ENCODE peak calls at places on chromosomes 2 and 18, in ten cellular contexts. V is astrocyte; J is upper lobe of right lung; A is tibial nerve; F is coronary artery; Z is HCT116; P is GM12878; Y is CD4-positive, alpha-beta memory T cell; T is spleen; W is heart left ventricle. R is an unnamed sample.

GRCh38 chr2:28469304-28469703 is 26.6 kb upstream of the PLB1 start:
- DNase-seq in Y (no peak), P (no peak), F (no peak), V (peak), A (no peak), J (peak), T (peak), Z (no peak), W (no peak), R (no peak)

GRCh38 chr18:25042641-25043051 is 309.3 kb downstream of the ZNF521 start:
- DNase-seq in V (no peak), T (no peak), J (no peak), A (no peak), W (no peak), F (no peak), Y (no peak), P (no peak), Z (no peak), R (no peak)

GRCh38 chr18:9736942-9737813 is 29.1 kb downstream of the RAB31 start:
- DNase-seq in Y (no peak), T (no peak), A (no peak), V (peak), F (peak), J (no peak), P (no peak), Z (peak), W (no peak), R (no peak)

GRCh38 chr2:106961328-106961727 is 75.4 kb upstream of the ST6GAL2 start:
- DNase-seq in J (no peak), F (no peak), W (no peak), A (no peak), Z (no peak), P (no peak), Y (no peak), T (no peak), V (peak), R (no peak)

GRCh38 chr2:233409286-233409991 is 55.1 kb downstream of the DGKD start:
- DNase-seq in T (no peak), V (no peak), W (no peak), J (no peak), A (no peak), P (no peak), Y (peak), F (no peak), Z (no peak), R (peak)

GRCh38 chr2:157251932-157252331 is 5.6 kb upstream of the GALNT5 start:
- DNase-seq in A (no peak), F (no peak), W (no peak), Y (no peak), V (no peak), J (no peak), P (no peak), T (no peak), Z (no peak), R (no peak)

GRCh38 chr2:9191044-9191481 is 15.5 kb upstream of the ASAP2 start:
- DNase-seq in W (peak), A (peak), F (peak), Z (no peak), J (peak), P (no peak), V (peak), T (peak), Y (no peak), R (peak)

GRCh38 chr2:178498137-178498536 is 17.9 kb downstream of the PLEKHA3 start:
- DNase-seq in J (no peak), P (no peak), Y (no peak), W (no peak), F (no peak), Z (no peak), V (no peak), A (no peak), T (no peak), R (no peak)

GRCh38 chr2:216192181-216192580 is 83.0 kb downstream of the XRCC5 start:
- DNase-seq in F (no peak), A (no peak), W (no peak), Y (no peak), V (no peak), J (no peak), Z (no peak), T (no peak), P (no peak), R (no peak)

GRCh38 chr2:101467306-101467705 is 7.6 kb downstream of the RFX8 start:
- DNase-seq in P (no peak), Y (no peak), A (no peak), F (no peak), Z (no peak), W (no peak), T (no peak), V (peak), J (no peak), R (no peak)

GRCh38 chr18:63708650-63709049 is 5.9 kb downstream of the SERPINB11 start:
- DNase-seq in F (no peak), Z (no peak), J (no peak), Y (no peak), T (no peak), P (no peak), A (no peak), V (peak), W (no peak), R (no peak)

GRCh38 chr2:106159867-106160785 is 34.0 kb downstream of the UXS1 start:
- DNase-seq in V (no peak), F (no peak), Z (no peak), J (no peak), P (no peak), A (no peak), W (no peak), Y (peak), T (peak), R (no peak)

GRCh38 chr2:104473568-104473967 is 380.3 kb upstream of the POU3F3 start:
- DNase-seq in Y (no peak), F (no peak), J (no peak), P (no peak), V (peak), Z (no peak), A (no peak), T (no peak), W (no peak), R (no peak)

GRCh38 chr2:163800889-163801498 is 65.2 kb upstream of the FIGN start:
- DNase-seq in W (no peak), Z (no peak), V (peak), J (no peak), A (no peak), Y (no peak), F (no peak), T (no peak), P (no peak), R (no peak)

GRCh38 chr2:135742307-135742838 is 718 bp downstream of the UBXN4 start:
- DNase-seq in J (peak), Y (peak), T (no peak), V (peak), F (peak), A (no peak), Z (no peak), W (peak), P (no peak), R (no peak)

GRCh38 chr2:198065327-198065726 is 260.9 kb downstream of the PLCL1 start:
- DNase-seq in P (no peak), F (no peak), J (no peak), W (no peak), Y (no peak), T (no peak), A (no peak), V (no peak), Z (no peak), R (no peak)

GRCh38 chr2:106065268-106065982 is 128.7 kb downstream of the UXS1 start:
- DNase-seq in Z (no peak), Y (no peak), W (peak), T (no peak), J (no peak), P (no peak), V (no peak), F (no peak), A (no peak), R (peak)

GRCh38 chr18:6776193-6776592 is 46.7 kb downstream of the ARHGAP28 start:
- DNase-seq in Z (no peak), J (no peak), Y (no peak), F (no peak), T (no peak), P (no peak), A (no peak), V (peak), W (no peak), R (peak)

GRCh38 chr2:211159972-211160371 is 603.6 kb downstream of the CPS1 start:
- DNase-seq in V (no peak), J (no peak), Y (no peak), P (no peak), A (no peak), W (no peak), F (no peak), T (no peak), Z (no peak), R (no peak)

GRCh38 chr18:22285299-22286140 is 116.1 kb downstream of the GATA6 start:
- DNase-seq in W (no peak), Y (no peak), Z (no peak), J (no peak), F (no peak), P (no peak), A (no peak), T (no peak), V (no peak), R (no peak)

GRCh38 chr2:79640001-79640400 is 127.2 kb downstream of the CTNNA2 start:
- DNase-seq in P (no peak), Y (no peak), J (no peak), T (no peak), A (no peak), F (no peak), V (no peak), Z (no peak), W (no peak), R (no peak)

GRCh38 chr2:172249986-172250385 is 147.3 kb upstream of the DLX2 start:
- DNase-seq in A (no peak), V (peak), Z (no peak), T (no peak), W (no peak), Y (no peak), F (no peak), J (no peak), P (no peak), R (no peak)

GRCh38 chr2:239544846-239545465 is 144.1 kb upstream of the HDAC4 start:
- DNase-seq in J (peak), V (no peak), W (no peak), T (peak), A (no peak), Z (no peak), Y (peak), F (peak), P (no peak), R (no peak)

GRCh38 chr2:223696719-223697118 is 94.6 kb upstream of the SCG2 start:
- DNase-seq in Z (peak), F (no peak), J (no peak), T (no peak), V (peak), P (no peak), Y (no peak), A (no peak), W (no peak), R (no peak)

GRCh38 chr2:130391058-130391871 is 35.4 kb downstream of the PTPN18 start:
- DNase-seq in Y (peak), J (peak), A (peak), T (peak), W (peak), F (no peak), P (no peak), V (peak), Z (peak), R (peak)

GRCh38 chr18:54392621-54393023 is 34.9 kb downstream of the C18orf54 start:
- DNase-seq in V (peak), P (no peak), F (no peak), W (no peak), Z (peak), J (no peak), Y (peak), A (no peak), T (no peak), R (no peak)

GRCh38 chr2:238238766-238239551 is 879 bp downstream of the HES6 start:
- DNase-seq in A (no peak), Z (no peak), Y (peak), W (no peak), J (peak), V (no peak), F (peak), P (no peak), T (peak), R (no peak)

GRCh38 chr2:176234216-176234615 is 35.0 kb upstream of the MTX2 start:
- DNase-seq in P (no peak), A (no peak), W (no peak), Y (no peak), J (no peak), Z (no peak), T (no peak), F (no peak), V (peak), R (no peak)

GRCh38 chr18:76981388-76981968 is 151.1 kb downstream of the MBP start:
- DNase-seq in J (no peak), Z (no peak), Y (no peak), W (no peak), T (peak), F (peak), A (no peak), P (peak), V (no peak), R (no peak)

GRCh38 chr18:621181-621580 is 24.4 kb downstream of the CLUL1 start:
- DNase-seq in Z (no peak), W (no peak), P (no peak), T (no peak), A (no peak), F (no peak), Y (no peak), J (no peak), V (peak), R (no peak)

GRCh38 chr2:47321411-47322031 is 81.4 kb upstream of the MSH2 start:
- DNase-seq in W (no peak), F (no peak), A (no peak), Z (no peak), V (no peak), P (no peak), T (peak), J (no peak), Y (no peak), R (no peak)

DNA sequence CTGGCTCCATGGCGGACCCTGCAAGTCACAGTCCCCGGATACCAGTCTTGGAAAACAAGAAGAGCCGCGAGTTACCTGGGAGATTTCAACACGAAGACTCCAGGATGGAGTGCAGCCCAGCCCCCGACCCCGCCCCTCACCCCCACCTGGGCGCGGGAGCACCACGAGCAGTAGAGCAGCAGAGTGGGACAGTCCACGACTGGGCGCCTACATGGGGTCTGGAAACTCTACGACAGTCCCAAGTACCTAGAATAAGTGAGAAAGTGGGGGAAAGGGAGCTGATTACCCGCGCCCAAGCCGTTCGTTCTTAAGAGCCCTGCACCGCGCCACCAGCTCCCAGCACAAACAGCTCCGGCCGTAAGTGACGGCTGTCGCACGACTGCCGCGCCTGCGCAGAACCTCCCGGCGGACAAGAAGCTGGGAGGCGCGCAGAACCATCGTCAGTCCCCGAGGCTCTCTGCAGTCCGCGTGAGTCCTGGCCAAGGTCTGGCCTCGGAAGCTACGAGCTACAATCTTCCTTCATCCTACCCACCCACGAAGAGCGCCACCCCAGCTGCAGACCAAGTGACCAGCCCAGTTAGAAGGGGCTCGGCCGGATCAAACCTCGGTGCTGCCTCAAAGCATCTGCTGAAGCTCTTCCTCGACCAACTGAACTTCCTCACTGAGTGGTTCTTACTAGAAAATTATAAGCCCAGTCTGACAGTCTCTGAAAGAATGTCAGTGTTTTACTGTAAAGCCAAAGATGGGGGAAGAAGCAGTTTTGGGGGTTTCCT is at the start of gene DPY30:
- DNase-seq in T (peak), V (peak), J (peak), W (peak), Y (peak), A (peak), F (peak), P (peak), Z (peak), R (peak)
- H3K27ac ChIP-seq in T (peak), V (peak), J (peak), W (peak), Y (peak), A (peak), F (peak), P (peak), Z (peak), R (peak)

DNA sequence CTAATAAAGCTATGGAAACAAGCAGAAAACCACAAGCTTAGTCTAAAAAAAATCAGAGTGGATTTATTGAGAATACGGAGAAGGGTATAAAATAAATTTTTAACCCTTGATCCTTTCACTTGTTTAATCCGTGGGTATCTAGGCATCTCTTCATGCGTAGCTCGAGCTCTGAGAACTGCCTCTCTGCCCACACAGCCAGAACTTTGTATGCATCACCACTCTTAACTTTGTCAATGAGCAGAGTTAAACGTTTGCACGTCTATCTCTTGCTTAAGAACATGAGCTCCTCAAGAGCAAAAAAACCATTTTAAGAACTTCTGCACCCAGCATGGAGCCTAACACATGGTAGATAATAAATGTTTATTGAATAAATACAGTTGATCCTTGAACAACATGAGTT is 26.9 kb upstream of the TANK start:
- DNase-seq in A (no peak), P (no peak), V (no peak), F (no peak), W (no peak), Y (no peak), J (no peak), T (no peak), Z (no peak), R (no peak)
- H3K27ac ChIP-seq in A (no peak), P (no peak), V (no peak), F (no peak), W (no peak), Y (no peak), J (no peak), T (no peak), Z (peak), R (no peak)

GRCh38 chr2:126668254-126668653 is 12.3 kb downstream of the GYPC start:
- DNase-seq in T (no peak), V (no peak), F (no peak), W (no peak), P (no peak), J (no peak), Y (no peak), Z (no peak), A (no peak), R (no peak)

GRCh38 chr2:126671049-126671448 is 15.1 kb downstream of the GYPC start:
- DNase-seq in T (no peak), Z (no peak), W (no peak), P (no peak), F (no peak), V (no peak), A (no peak), Y (no peak), J (no peak), R (no peak)

GRCh38 chr2:126673215-126673614 is 17.3 kb downstream of the GYPC start:
- DNase-seq in Z (no peak), W (no peak), P (no peak), F (no peak), J (no peak), V (no peak), T (no peak), Y (no peak), A (no peak), R (no peak)

GRCh38 chr2:126671488-126671887 is 15.5 kb downstream of the GYPC start:
- DNase-seq in A (no peak), J (no peak), F (no peak), W (no peak), T (no peak), Y (no peak), P (no peak), V (no peak), Z (no peak), R (no peak)

GRCh38 chr2:126669772-126670171 is 13.8 kb downstream of the GYPC start:
- DNase-seq in T (no peak), Z (no peak), V (no peak), A (no peak), Y (no peak), P (no peak), J (no peak), W (no peak), F (no peak), R (no peak)
- H3K27ac ChIP-seq in T (no peak), Z (no peak), V (no peak), A (peak), Y (no peak), P (no peak), J (no peak), W (peak), F (no peak), R (peak)

DNA sequence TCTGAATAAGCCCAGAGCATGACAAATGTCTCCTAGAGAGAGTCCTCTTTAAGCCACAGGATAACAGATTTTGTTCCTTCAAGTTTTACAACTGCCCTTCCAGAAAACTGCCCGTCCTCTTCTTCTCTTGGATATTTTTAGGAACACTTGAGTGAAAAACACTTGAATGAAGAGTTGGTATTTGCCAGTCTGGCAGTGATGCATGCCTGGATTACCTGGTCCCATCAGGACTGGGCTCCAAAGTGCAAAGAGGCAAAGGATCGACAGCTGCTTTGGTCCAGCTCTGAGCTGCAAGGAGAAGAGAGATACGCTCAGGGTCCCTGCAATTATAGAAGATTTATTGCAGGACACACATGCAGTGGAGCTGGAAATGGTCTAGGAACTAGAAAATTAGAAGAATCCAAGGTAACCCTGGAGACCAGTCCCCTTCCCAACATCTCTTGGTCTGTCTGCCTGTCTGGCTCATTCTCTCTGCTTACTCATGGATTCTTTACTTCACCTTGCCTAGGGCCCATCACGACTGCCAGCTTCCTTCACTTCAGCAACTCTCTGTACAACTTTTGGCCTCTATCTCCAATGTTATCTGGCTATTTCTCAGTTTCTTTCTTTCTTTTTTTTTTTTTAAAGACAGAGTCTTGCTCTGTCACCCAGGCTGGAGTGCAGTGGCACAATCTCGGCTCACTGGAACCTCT is 112.1 kb upstream of the SIX2 start:
- DNase-seq in V (no peak), T (no peak), P (no peak), Z (no peak), W (no peak), A (no peak), J (no peak), Y (no peak), F (no peak), R (no peak)
- H3K27ac ChIP-seq in V (no peak), T (no peak), P (no peak), Z (no peak), W (no peak), A (no peak), J (no peak), Y (no peak), F (no peak), R (no peak)

GRCh38 chr2:71496156-71496770 is 42.9 kb downstream of the DYSF start:
- DNase-seq in T (no peak), P (no peak), A (no peak), Z (no peak), V (no peak), W (no peak), J (peak), Y (no peak), F (no peak), R (no peak)

GRCh38 chr2:71499691-71500090 is 46.3 kb downstream of the DYSF start:
- DNase-seq in P (no peak), W (no peak), J (peak), Z (no peak), A (no peak), Y (no peak), V (no peak), F (no peak), T (no peak), R (no peak)

GRCh38 chr2:71500426-71501079 is 47.2 kb downstream of the DYSF start:
- DNase-seq in F (no peak), A (no peak), V (no peak), P (no peak), T (no peak), J (peak), W (peak), Z (no peak), Y (no peak), R (peak)

GRCh38 chr2:71494523-71495155 is 41.3 kb downstream of the DYSF start:
- DNase-seq in W (no peak), V (no peak), P (no peak), Z (peak), A (no peak), F (no peak), Y (no peak), T (peak), J (no peak), R (no peak)

GRCh38 chr2:71498261-71498701 is 44.9 kb downstream of the DYSF start:
- DNase-seq in Y (no peak), F (no peak), T (no peak), P (no peak), W (no peak), A (no peak), V (peak), Z (peak), J (no peak), R (no peak)
- H3K27ac ChIP-seq in Y (no peak), F (peak), T (peak), P (no peak), W (peak), A (no peak), V (peak), Z (peak), J (no peak), R (peak)